ENCODE peak calls at places on chromosomes 13 and 19, in eight cellular contexts. V is activated CD8-positive, alpha-beta T cell treated with anti-CD3 and anti-CD28 coated beads, Interleukin-2, amount 10 ng/mL, durations not matched to agents 7 days and 5 days; F is right lobe of liver; O is left cardiac atrium; E is effector memory CD8-positive, alpha-beta T cell; B is right cardiac atrium; C is IMR-90; I is sciatic nerve. S is an unnamed sample.

GRCh38 chr19:48571378-48572162 is 19.6 kb downstream of the SULT2B1 start:
- ATAC-seq in F (no peak), C (no peak), O (no peak), V (no peak), B (no peak), I (no peak), E (no peak), S (no peak)

GRCh38 chr13:98664047-98664446 is 87.1 kb upstream of the STK24 start:
- ATAC-seq in I (no peak), E (peak; percentile 16), O (no peak), C (no peak), B (no peak), F (no peak), V (no peak), S (peak; percentile 99)

GRCh38 chr19:47156861-47157454 is 26.3 kb downstream of the SAE1 start:
- ATAC-seq in O (no peak), E (peak; percentile 52), B (no peak), I (no peak), C (no peak), F (no peak), V (peak; percentile 32), S (peak; percentile 37)

GRCh38 chr13:42039946-42040729 is 8.3 kb upstream of the DGKH start:
- ATAC-seq in B (peak; percentile 95), I (peak; percentile 97), V (peak; percentile 86), C (peak; percentile 87), O (peak; percentile 95), E (peak; percentile 80), F (peak; percentile 92), S (peak; percentile 80)

GRCh38 chr19:9673912-9674668 is 810 bp downstream of the ZNF562 start:
- ATAC-seq in I (peak; percentile 36), C (peak; percentile 22), F (no peak), V (peak; percentile 10), B (peak; percentile 45), E (no peak), O (no peak), S (peak; percentile 78)

GRCh38 chr19:11496391-11497163 is 9.1 kb downstream of the ZNF653 start:
- ATAC-seq in I (peak; percentile 63), O (peak; percentile 51), F (peak; percentile 50), E (peak; percentile 56), B (peak; percentile 76), V (peak; percentile 78), C (peak; percentile 98), S (peak; percentile 83)

GRCh38 chr13:45333973-45334922 is 6.7 kb downstream of the TPT1 start:
- ATAC-seq in C (peak; percentile 1), B (no peak), E (peak; percentile 78), F (no peak), I (no peak), O (no peak), V (peak; percentile 59), S (peak; percentile 69)

GRCh38 chr13:83876546-83876945 is 5.7 kb downstream of the SLITRK1 start:
- ATAC-seq in I (no peak), E (no peak), V (no peak), C (no peak), O (no peak), B (no peak), F (no peak), S (peak; percentile 91)

GRCh38 chr13:75076476-75076875 is 405.5 kb downstream of the TBC1D4 start:
- ATAC-seq in B (no peak), I (no peak), C (no peak), E (no peak), V (no peak), O (no peak), F (no peak), S (no peak)

GRCh38 chr19:18513868-18514267 is 8.0 kb downstream of the ELL start:
- ATAC-seq in E (no peak), V (no peak), B (peak; percentile 43), C (no peak), O (peak; percentile 66), I (peak; percentile 42), F (no peak), S (no peak)

GRCh38 chr13:31051999-31052398 is 109.7 kb downstream of the HSPH1 start:
- ATAC-seq in O (no peak), F (no peak), B (no peak), C (no peak), E (no peak), I (no peak), V (no peak), S (no peak)

GRCh38 chr13:24032252-24032651 is 128.3 kb upstream of the SPATA13 start:
- ATAC-seq in C (peak; percentile 70), B (peak; percentile 68), I (no peak), E (no peak), F (peak; percentile 26), O (peak; percentile 71), V (no peak), S (no peak)

GRCh38 chr19:20271215-20271926 is 104.4 kb downstream of the ZNF486 start:
- ATAC-seq in B (no peak), O (no peak), F (no peak), E (no peak), V (no peak), I (no peak), C (no peak), S (no peak)

GRCh38 chr13:47499358-47500150 is 501.5 kb downstream of the SUCLA2 start:
- ATAC-seq in V (no peak), E (no peak), C (peak; percentile 91), B (no peak), F (no peak), I (peak; percentile 28), O (no peak), S (no peak)

GRCh38 chr19:51380379-51380778 is 7.4 kb downstream of the LIM2 start:
- ATAC-seq in C (no peak), E (no peak), V (no peak), O (no peak), I (no peak), F (peak; percentile 10), B (no peak), S (no peak)

GRCh38 chr13:110680852-110681251 is 25.1 kb downstream of the CARS2 start:
- ATAC-seq in V (peak; percentile 40), I (no peak), C (peak; percentile 54), O (no peak), E (no peak), B (peak; percentile 39), F (peak; percentile 20), S (no peak)

GRCh38 chr13:20337894-20338551 is 105.9 kb upstream of the GJB6 start:
- ATAC-seq in E (no peak), C (no peak), B (no peak), V (no peak), F (no peak), I (no peak), O (no peak), S (no peak)

GRCh38 chr19:48819366-48819816 is 8.6 kb upstream of the BCAT2 start:
- ATAC-seq in C (peak; percentile 93), O (peak; percentile 96), E (no peak), F (peak; percentile 85), B (peak; percentile 97), I (peak; percentile 93), V (no peak), S (no peak)

GRCh38 chr13:50521750-50522149 is 321.7 kb downstream of the DLEU7 start:
- ATAC-seq in V (no peak), E (no peak), F (peak; percentile 74), C (peak; percentile 50), I (peak; percentile 69), O (peak; percentile 82), B (peak; percentile 25), S (no peak)

GRCh38 chr19:19214892-19215291 is 3.1 kb downstream of the NCAN start:
- ATAC-seq in E (no peak), F (peak; percentile 42), I (no peak), V (peak; percentile 68), C (peak; percentile 89), B (peak; percentile 58), O (peak; percentile 55), S (no peak)

GRCh38 chr19:34487651-34488051 is 6.1 kb downstream of the WTIP start:
- ATAC-seq in C (no peak), O (no peak), V (no peak), I (no peak), F (no peak), E (no peak), B (no peak), S (no peak)

GRCh38 chr13:76223565-76223964 is 587.4 kb downstream of the LMO7 start:
- ATAC-seq in I (peak; percentile 24), B (no peak), O (no peak), E (no peak), C (no peak), F (no peak), V (no peak), S (no peak)

GRCh38 chr13:113337556-113337955 is 26.4 kb downstream of the GRTP1 start:
- ATAC-seq in V (no peak), B (no peak), I (no peak), O (no peak), F (peak; percentile 34), C (no peak), E (no peak), S (no peak)

GRCh38 chr13:79225487-79226232 is 180.4 kb downstream of the RBM26 start:
- ATAC-seq in F (no peak), O (no peak), V (no peak), B (no peak), I (no peak), C (no peak), E (no peak), S (no peak)

GRCh38 chr19:47323872-47324271 is 8.1 kb upstream of the C5AR2 start:
- ATAC-seq in I (peak; percentile 57), V (no peak), C (no peak), E (no peak), O (peak; percentile 51), B (peak; percentile 49), F (peak; percentile 56), S (no peak)

GRCh38 chr13:28470286-28470685 is 24.6 kb downstream of the FLT1 start:
- ATAC-seq in C (no peak), B (peak; percentile 62), O (no peak), F (peak; percentile 60), I (no peak), V (no peak), E (no peak), S (no peak)

GRCh38 chr13:45615501-45616101 is at the start of gene ERICH6B:
- ATAC-seq in E (no peak), B (peak; percentile 82), I (peak; percentile 98), O (peak; percentile 73), F (peak; percentile 51), V (peak; percentile 60), C (peak; percentile 90), S (no peak)

GRCh38 chr19:4633140-4633967 is 6.0 kb upstream of the TNFAIP8L1 start:
- ATAC-seq in I (peak; percentile 64), B (peak; percentile 73), C (peak; percentile 54), E (peak; percentile 65), V (peak; percentile 48), F (peak; percentile 89), O (peak; percentile 40), S (peak; percentile 76)

GRCh38 chr13:58247080-58247479 is 615.5 kb downstream of the PCDH17 start:
- ATAC-seq in E (no peak), I (no peak), O (peak; percentile 50), C (no peak), F (no peak), B (peak; percentile 64), V (no peak), S (no peak)

GRCh38 chr19:5851302-5851701 is at the start of gene FUT3:
- ATAC-seq in C (no peak), B (peak; percentile 23), I (no peak), O (no peak), E (no peak), V (no peak), F (peak; percentile 56), S (no peak)

S was measured in activated T-helper 17 cell treated with anti-CD3 and anti-CD28 coated beads, Interleukin-2, amount 50 U/mL, for 72 hours.